ENCODE peak calls at places on chromosome 22, in ten cellular contexts. One of them, this sample, is unnamed.

GRCh38 chr22:28014141-28015055 is 95.3 kb upstream of the PITPNB start:
- DNase-seq in endothelial cell of umbilical vein: no peak
- DNase-seq in breast epithelium: peak; percentile 15
- DNase-seq in body of pancreas: peak; percentile 2
- DNase-seq in sigmoid colon: peak; percentile 61
- DNase-seq in uterus: no peak
- DNase-seq in tibial nerve: no peak
- DNase-seq in heart left ventricle: peak; percentile 23
- DNase-seq in ovary: no peak
- DNase-seq in Peyer's patch: no peak
- DNase-seq in this sample: peak; percentile 12

GRCh38 chr22:28198692-28199091 is 279.6 kb upstream of the PITPNB start:
- DNase-seq in endothelial cell of umbilical vein: no peak
- DNase-seq in breast epithelium: no peak
- DNase-seq in body of pancreas: no peak
- DNase-seq in sigmoid colon: no peak
- DNase-seq in uterus: no peak
- DNase-seq in tibial nerve: no peak
- DNase-seq in heart left ventricle: no peak
- DNase-seq in ovary: no peak
- DNase-seq in Peyer's patch: no peak
- DNase-seq in this sample: no peak

GRCh38 chr22:35604671-35605457 is 12.3 kb downstream of the MB start:
- DNase-seq in endothelial cell of umbilical vein: no peak
- DNase-seq in breast epithelium: no peak
- DNase-seq in body of pancreas: peak; percentile 45
- DNase-seq in sigmoid colon: no peak
- DNase-seq in uterus: no peak
- DNase-seq in tibial nerve: no peak
- DNase-seq in heart left ventricle: no peak
- DNase-seq in ovary: no peak
- DNase-seq in Peyer's patch: no peak
- DNase-seq in this sample: no peak

GRCh38 chr22:19149962-19150361 is at the start of gene GSC2:
- DNase-seq in endothelial cell of umbilical vein: no peak
- DNase-seq in breast epithelium: no peak
- DNase-seq in body of pancreas: no peak
- DNase-seq in sigmoid colon: no peak
- DNase-seq in uterus: no peak
- DNase-seq in tibial nerve: no peak
- DNase-seq in heart left ventricle: no peak
- DNase-seq in ovary: no peak
- DNase-seq in Peyer's patch: no peak
- DNase-seq in this sample: no peak

GRCh38 chr22:45154383-45154782 is 9.3 kb upstream of the NUP50 start:
- DNase-seq in endothelial cell of umbilical vein: peak; percentile 47
- DNase-seq in breast epithelium: no peak
- DNase-seq in body of pancreas: no peak
- DNase-seq in sigmoid colon: no peak
- DNase-seq in uterus: no peak
- DNase-seq in tibial nerve: no peak
- DNase-seq in heart left ventricle: no peak
- DNase-seq in ovary: no peak
- DNase-seq in Peyer's patch: no peak
- DNase-seq in this sample: no peak

GRCh38 chr22:41311487-41311886 is 10.2 kb downstream of the ZC3H7B start:
- DNase-seq in endothelial cell of umbilical vein: no peak
- DNase-seq in breast epithelium: no peak
- DNase-seq in body of pancreas: no peak
- DNase-seq in sigmoid colon: no peak
- DNase-seq in uterus: no peak
- DNase-seq in tibial nerve: no peak
- DNase-seq in heart left ventricle: no peak
- DNase-seq in ovary: no peak
- DNase-seq in Peyer's patch: no peak
- DNase-seq in this sample: no peak

GRCh38 chr22:17350292-17350691 is 19.0 kb upstream of the CECR2 start:
- DNase-seq in endothelial cell of umbilical vein: no peak
- DNase-seq in breast epithelium: no peak
- DNase-seq in body of pancreas: no peak
- DNase-seq in sigmoid colon: no peak
- DNase-seq in uterus: no peak
- DNase-seq in tibial nerve: no peak
- DNase-seq in heart left ventricle: no peak
- DNase-seq in ovary: no peak
- DNase-seq in Peyer's patch: no peak
- DNase-seq in this sample: no peak

GRCh38 chr22:32644252-32645100 is 157.0 kb upstream of the TIMP3 start:
- DNase-seq in endothelial cell of umbilical vein: no peak
- DNase-seq in breast epithelium: peak; percentile 76
- DNase-seq in body of pancreas: peak; percentile 48
- DNase-seq in sigmoid colon: peak; percentile 83
- DNase-seq in uterus: peak; percentile 39
- DNase-seq in tibial nerve: peak; percentile 23
- DNase-seq in heart left ventricle: peak; percentile 69
- DNase-seq in ovary: peak; percentile 45
- DNase-seq in Peyer's patch: peak; percentile 69
- DNase-seq in this sample: peak; percentile 38

GRCh38 chr22:31921106-31921505 is 23.2 kb upstream of the YWHAH start:
- DNase-seq in endothelial cell of umbilical vein: no peak
- DNase-seq in breast epithelium: no peak
- DNase-seq in body of pancreas: no peak
- DNase-seq in sigmoid colon: no peak
- DNase-seq in uterus: no peak
- DNase-seq in tibial nerve: no peak
- DNase-seq in heart left ventricle: no peak
- DNase-seq in ovary: no peak
- DNase-seq in Peyer's patch: no peak
- DNase-seq in this sample: no peak

GRCh38 chr22:37896181-37896592 is 9.9 kb upstream of the MICALL1 start:
- DNase-seq in endothelial cell of umbilical vein: peak; percentile 48
- DNase-seq in breast epithelium: no peak
- DNase-seq in body of pancreas: no peak
- DNase-seq in sigmoid colon: no peak
- DNase-seq in uterus: no peak
- DNase-seq in tibial nerve: no peak
- DNase-seq in heart left ventricle: no peak
- DNase-seq in ovary: no peak
- DNase-seq in Peyer's patch: peak; percentile 82
- DNase-seq in this sample: no peak

GRCh38 chr22:28143961-28144745 is 225.1 kb upstream of the PITPNB start:
- DNase-seq in endothelial cell of umbilical vein: no peak
- DNase-seq in breast epithelium: no peak
- DNase-seq in body of pancreas: no peak
- DNase-seq in sigmoid colon: no peak
- DNase-seq in uterus: no peak
- DNase-seq in tibial nerve: no peak
- DNase-seq in heart left ventricle: no peak
- DNase-seq in ovary: no peak
- DNase-seq in Peyer's patch: no peak
- DNase-seq in this sample: no peak

GRCh38 chr22:24938741-24939341 is 7.7 kb downstream of the LHFPL7 start:
- DNase-seq in endothelial cell of umbilical vein: peak; percentile 43
- DNase-seq in breast epithelium: no peak
- DNase-seq in body of pancreas: peak; percentile 41
- DNase-seq in sigmoid colon: no peak
- DNase-seq in uterus: no peak
- DNase-seq in tibial nerve: no peak
- DNase-seq in heart left ventricle: no peak
- DNase-seq in ovary: no peak
- DNase-seq in Peyer's patch: peak; percentile 52
- DNase-seq in this sample: no peak

GRCh38 chr22:39994566-39995345 is at the start of gene FAM83F:
- DNase-seq in endothelial cell of umbilical vein: no peak
- DNase-seq in breast epithelium: no peak
- DNase-seq in body of pancreas: peak; percentile 84
- DNase-seq in sigmoid colon: no peak
- DNase-seq in uterus: no peak
- DNase-seq in tibial nerve: no peak
- DNase-seq in heart left ventricle: no peak
- DNase-seq in ovary: peak; percentile 30
- DNase-seq in Peyer's patch: peak; percentile 74
- DNase-seq in this sample: no peak

GRCh38 chr22:46526484-46526839 is 11.0 kb downstream of the CELSR1 start:
- DNase-seq in endothelial cell of umbilical vein: no peak
- DNase-seq in breast epithelium: no peak
- DNase-seq in body of pancreas: no peak
- DNase-seq in sigmoid colon: no peak
- DNase-seq in uterus: no peak
- DNase-seq in tibial nerve: no peak
- DNase-seq in heart left ventricle: no peak
- DNase-seq in ovary: no peak
- DNase-seq in Peyer's patch: no peak
- DNase-seq in this sample: no peak
- H3K27ac ChIP-seq in endothelial cell of umbilical vein: no peak overlapping the region
- H3K27ac ChIP-seq in breast epithelium: peak overlapping the region; percentile 79
- H3K27ac ChIP-seq in body of pancreas: no peak overlapping the region
- H3K27ac ChIP-seq in sigmoid colon: no peak overlapping the region
- H3K27ac ChIP-seq in uterus: no peak overlapping the region
- H3K27ac ChIP-seq in tibial nerve: no peak overlapping the region
- H3K27ac ChIP-seq in heart left ventricle: no peak overlapping the region
- H3K27ac ChIP-seq in ovary: no peak overlapping the region
- H3K27ac ChIP-seq in Peyer's patch: no peak overlapping the region
- H3K27ac ChIP-seq in this sample: no peak overlapping the region

GRCh38 chr22:26766510-26767350 is 109.3 kb downstream of the MIAT start:
- DNase-seq in endothelial cell of umbilical vein: no peak
- DNase-seq in breast epithelium: no peak
- DNase-seq in body of pancreas: no peak
- DNase-seq in sigmoid colon: no peak
- DNase-seq in uterus: no peak
- DNase-seq in tibial nerve: no peak
- DNase-seq in heart left ventricle: no peak
- DNase-seq in ovary: no peak
- DNase-seq in Peyer's patch: no peak
- DNase-seq in this sample: no peak
- TF ChIP-seq POLR2A in endothelial cell of umbilical vein: no peak
- TF ChIP-seq POLR2A in breast epithelium: no peak
- TF ChIP-seq POLR2A in body of pancreas: no peak
- TF ChIP-seq POLR2A in sigmoid colon: no peak
- TF ChIP-seq POLR2A in uterus: no peak
- TF ChIP-seq POLR2A in tibial nerve: no peak
- TF ChIP-seq POLR2A in heart left ventricle: no peak
- TF ChIP-seq POLR2A in ovary: no peak
- TF ChIP-seq POLR2A in Peyer's patch: no peak
- TF ChIP-seq POLR2A in this sample: no peak

GRCh38 chr22:49962751-49963646 is 2.4 kb downstream of the PIM3 start:
- DNase-seq in endothelial cell of umbilical vein: no peak
- DNase-seq in breast epithelium: peak; percentile 50
- DNase-seq in body of pancreas: peak; percentile 25
- DNase-seq in sigmoid colon: peak; percentile 80
- DNase-seq in uterus: peak; percentile 56
- DNase-seq in tibial nerve: peak; percentile 19
- DNase-seq in heart left ventricle: peak; percentile 61
- DNase-seq in ovary: peak; percentile 73
- DNase-seq in Peyer's patch: peak; percentile 60
- DNase-seq in this sample: peak; percentile 19

GRCh38 chr22:49965291-49966040 is 4.9 kb downstream of the PIM3 start:
- DNase-seq in endothelial cell of umbilical vein: no peak
- DNase-seq in breast epithelium: peak; percentile 49
- DNase-seq in body of pancreas: peak; percentile 23
- DNase-seq in sigmoid colon: peak; percentile 67
- DNase-seq in uterus: peak; percentile 20
- DNase-seq in tibial nerve: peak; percentile 10
- DNase-seq in heart left ventricle: peak; percentile 26
- DNase-seq in ovary: peak; percentile 31
- DNase-seq in Peyer's patch: peak; percentile 45
- DNase-seq in this sample: peak; percentile 44

GRCh38 chr22:49963647-49964026 is 3.1 kb downstream of the PIM3 start:
- DNase-seq in endothelial cell of umbilical vein: no peak
- DNase-seq in breast epithelium: peak; percentile 53
- DNase-seq in body of pancreas: peak; percentile 49
- DNase-seq in sigmoid colon: peak; percentile 64
- DNase-seq in uterus: no peak
- DNase-seq in tibial nerve: peak; percentile 13
- DNase-seq in heart left ventricle: peak; percentile 29
- DNase-seq in ovary: no peak
- DNase-seq in Peyer's patch: peak; percentile 47
- DNase-seq in this sample: peak; percentile 25

GRCh38 chr22:49964493-49965290 is 4.1 kb downstream of the PIM3 start:
- DNase-seq in endothelial cell of umbilical vein: no peak
- DNase-seq in breast epithelium: peak; percentile 51
- DNase-seq in body of pancreas: no peak
- DNase-seq in sigmoid colon: peak; percentile 64
- DNase-seq in uterus: peak; percentile 17
- DNase-seq in tibial nerve: peak; percentile 13
- DNase-seq in heart left ventricle: peak; percentile 27
- DNase-seq in ovary: peak; percentile 33
- DNase-seq in Peyer's patch: peak; percentile 45
- DNase-seq in this sample: peak; percentile 30

GRCh38 chr22:49964136-49964492 is 3.5 kb downstream of the PIM3 start:
- DNase-seq in endothelial cell of umbilical vein: no peak
- DNase-seq in breast epithelium: peak; percentile 46
- DNase-seq in body of pancreas: no peak
- DNase-seq in sigmoid colon: peak; percentile 63
- DNase-seq in uterus: peak; percentile 15
- DNase-seq in tibial nerve: peak; percentile 12
- DNase-seq in heart left ventricle: peak; percentile 25
- DNase-seq in ovary: peak; percentile 44
- DNase-seq in Peyer's patch: peak; percentile 44
- DNase-seq in this sample: peak; percentile 42
- H3K27ac ChIP-seq in endothelial cell of umbilical vein: no peak overlapping the region
- H3K27ac ChIP-seq in breast epithelium: peak overlapping the region; percentile 90
- H3K27ac ChIP-seq in body of pancreas: no peak overlapping the region
- H3K27ac ChIP-seq in sigmoid colon: peak overlapping the region; percentile 96
- H3K27ac ChIP-seq in uterus: peak overlapping the region; percentile 93
- H3K27ac ChIP-seq in tibial nerve: peak overlapping the region; percentile 95
- H3K27ac ChIP-seq in heart left ventricle: peak overlapping the region; percentile 93
- H3K27ac ChIP-seq in ovary: no peak overlapping the region
- H3K27ac ChIP-seq in Peyer's patch: peak overlapping the region; percentile 99
- H3K27ac ChIP-seq in this sample: peak overlapping the region; percentile 92

DNA sequence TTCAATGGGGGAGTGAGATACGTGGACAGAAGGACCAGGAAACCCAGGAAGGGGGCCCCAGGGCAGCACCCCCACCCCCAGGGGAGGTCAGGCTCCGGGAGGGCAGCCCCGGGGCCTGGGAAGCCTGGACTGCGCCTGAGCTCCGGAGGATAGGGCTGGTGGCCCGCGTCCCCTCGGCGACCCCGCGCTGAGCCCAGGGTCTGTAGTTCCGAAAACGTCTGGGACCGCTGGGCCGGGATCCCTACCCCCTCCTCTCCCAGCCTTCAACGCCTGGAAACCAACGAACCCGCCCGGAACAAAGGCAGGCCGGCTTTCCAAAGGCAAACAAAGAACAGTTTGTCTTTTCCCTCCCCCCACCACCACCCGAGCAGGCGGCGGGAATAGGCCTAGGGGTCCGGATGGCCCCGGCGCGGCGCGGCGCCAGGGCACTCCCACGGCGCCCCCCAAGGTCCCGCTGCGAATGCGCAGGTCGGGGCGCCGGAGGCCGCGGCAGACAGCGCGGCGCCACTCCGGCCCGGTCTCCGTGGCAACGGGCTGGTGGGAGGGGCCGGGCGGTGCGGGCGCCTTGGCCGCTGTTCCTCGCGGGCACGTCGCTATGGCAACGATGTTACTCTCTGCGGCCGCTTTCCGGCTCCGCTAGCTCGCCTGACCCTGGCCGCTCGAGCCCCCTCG is 58.5 kb downstream of the IGLL1 start:
- DNase-seq in endothelial cell of umbilical vein: peak; percentile 96
- DNase-seq in breast epithelium: peak; percentile 94
- DNase-seq in body of pancreas: peak; percentile 95
- DNase-seq in sigmoid colon: peak; percentile 95
- DNase-seq in uterus: peak; percentile 83
- DNase-seq in tibial nerve: peak; percentile 88
- DNase-seq in heart left ventricle: peak; percentile 93
- DNase-seq in ovary: peak; percentile 95
- DNase-seq in Peyer's patch: peak; percentile 95
- DNase-seq in this sample: peak; percentile 56
- TF ChIP-seq POLR2A in endothelial cell of umbilical vein: peak; percentile 35
- TF ChIP-seq POLR2A in breast epithelium: no peak
- TF ChIP-seq POLR2A in body of pancreas: peak; percentile 35
- TF ChIP-seq POLR2A in sigmoid colon: no peak
- TF ChIP-seq POLR2A in uterus: peak; percentile 4
- TF ChIP-seq POLR2A in tibial nerve: peak; percentile 67
- TF ChIP-seq POLR2A in heart left ventricle: no peak
- TF ChIP-seq POLR2A in ovary: peak; percentile 66
- TF ChIP-seq POLR2A in Peyer's patch: no peak
- TF ChIP-seq POLR2A in this sample: peak; percentile 17

This sample was measured in gastrocnemius medialis.